ENCODE peak calls at places on chromosomes 4 and X, in seven cellular contexts. One of them, this sample, is unnamed.

GRCh38 chr4:17347445-17347844 is 164.4 kb downstream of the QDPR start:
- DNase-seq in memory B cell: no peak
- DNase-seq in mucosa of gallbladder: peak
- DNase-seq in stimulated activated CD8-positive, alpha-beta memory T cell treated with anti-CD3 and anti-CD28 coated beads, Interleukin-4, amount 100 ng/mL, for 4 hours: no peak
- DNase-seq in naive thymus-derived CD8-positive, alpha-beta T cell: peak
- DNase-seq in HCT116: peak
- DNase-seq in hepatic stellate cell: peak
- DNase-seq in this sample: no peak

GRCh38 chr4:127250577-127250976 is 382.2 kb upstream of the INTU start:
- DNase-seq in memory B cell: no peak
- DNase-seq in mucosa of gallbladder: no peak
- DNase-seq in stimulated activated CD8-positive, alpha-beta memory T cell treated with anti-CD3 and anti-CD28 coated beads, Interleukin-4, amount 100 ng/mL, for 4 hours: no peak
- DNase-seq in naive thymus-derived CD8-positive, alpha-beta T cell: no peak
- DNase-seq in HCT116: no peak
- DNase-seq in hepatic stellate cell: no peak
- DNase-seq in this sample: no peak

GRCh38 chr4:108651068-108651794 is 832 bp downstream of the OSTC start:
- DNase-seq in memory B cell: no peak
- DNase-seq in mucosa of gallbladder: no peak
- DNase-seq in stimulated activated CD8-positive, alpha-beta memory T cell treated with anti-CD3 and anti-CD28 coated beads, Interleukin-4, amount 100 ng/mL, for 4 hours: no peak
- DNase-seq in naive thymus-derived CD8-positive, alpha-beta T cell: no peak
- DNase-seq in HCT116: no peak
- DNase-seq in hepatic stellate cell: peak
- DNase-seq in this sample: no peak

GRCh38 chrX:139559383-139560042 is 29.0 kb downstream of the F9 start:
- DNase-seq in memory B cell: peak
- DNase-seq in mucosa of gallbladder: peak
- DNase-seq in stimulated activated CD8-positive, alpha-beta memory T cell treated with anti-CD3 and anti-CD28 coated beads, Interleukin-4, amount 100 ng/mL, for 4 hours: no peak
- DNase-seq in naive thymus-derived CD8-positive, alpha-beta T cell: peak
- DNase-seq in HCT116: peak
- DNase-seq in hepatic stellate cell: peak
- DNase-seq in this sample: no peak

GRCh38 chr4:2852481-2852881 is 8.8 kb downstream of the ADD1 start:
- DNase-seq in memory B cell: peak
- DNase-seq in mucosa of gallbladder: no peak
- DNase-seq in stimulated activated CD8-positive, alpha-beta memory T cell treated with anti-CD3 and anti-CD28 coated beads, Interleukin-4, amount 100 ng/mL, for 4 hours: no peak
- DNase-seq in naive thymus-derived CD8-positive, alpha-beta T cell: peak
- DNase-seq in HCT116: no peak
- DNase-seq in hepatic stellate cell: no peak
- DNase-seq in this sample: no peak

GRCh38 chrX:76148011-76148665 is 24.7 kb upstream of the PBDC1 start:
- DNase-seq in memory B cell: no peak
- DNase-seq in mucosa of gallbladder: no peak
- DNase-seq in stimulated activated CD8-positive, alpha-beta memory T cell treated with anti-CD3 and anti-CD28 coated beads, Interleukin-4, amount 100 ng/mL, for 4 hours: no peak
- DNase-seq in naive thymus-derived CD8-positive, alpha-beta T cell: peak
- DNase-seq in HCT116: no peak
- DNase-seq in hepatic stellate cell: no peak
- DNase-seq in this sample: no peak

GRCh38 chr4:84481077-84481878 is 17.8 kb downstream of the NKX6-1 start:
- DNase-seq in memory B cell: no peak
- DNase-seq in mucosa of gallbladder: no peak
- DNase-seq in stimulated activated CD8-positive, alpha-beta memory T cell treated with anti-CD3 and anti-CD28 coated beads, Interleukin-4, amount 100 ng/mL, for 4 hours: no peak
- DNase-seq in naive thymus-derived CD8-positive, alpha-beta T cell: no peak
- DNase-seq in HCT116: no peak
- DNase-seq in hepatic stellate cell: no peak
- DNase-seq in this sample: no peak

GRCh38 chrX:19926095-19926494 is 38.7 kb upstream of the SH3KBP1 start:
- DNase-seq in memory B cell: no peak
- DNase-seq in mucosa of gallbladder: no peak
- DNase-seq in stimulated activated CD8-positive, alpha-beta memory T cell treated with anti-CD3 and anti-CD28 coated beads, Interleukin-4, amount 100 ng/mL, for 4 hours: no peak
- DNase-seq in naive thymus-derived CD8-positive, alpha-beta T cell: no peak
- DNase-seq in HCT116: no peak
- DNase-seq in hepatic stellate cell: no peak
- DNase-seq in this sample: no peak

GRCh38 chr4:8130346-8131066 is 28.1 kb downstream of the ABLIM2 start:
- DNase-seq in memory B cell: no peak
- DNase-seq in mucosa of gallbladder: no peak
- DNase-seq in stimulated activated CD8-positive, alpha-beta memory T cell treated with anti-CD3 and anti-CD28 coated beads, Interleukin-4, amount 100 ng/mL, for 4 hours: no peak
- DNase-seq in naive thymus-derived CD8-positive, alpha-beta T cell: no peak
- DNase-seq in HCT116: no peak
- DNase-seq in hepatic stellate cell: no peak
- DNase-seq in this sample: no peak

GRCh38 chr4:16667464-16667863 is 231.0 kb downstream of the LDB2 start:
- DNase-seq in memory B cell: no peak
- DNase-seq in mucosa of gallbladder: no peak
- DNase-seq in stimulated activated CD8-positive, alpha-beta memory T cell treated with anti-CD3 and anti-CD28 coated beads, Interleukin-4, amount 100 ng/mL, for 4 hours: no peak
- DNase-seq in naive thymus-derived CD8-positive, alpha-beta T cell: no peak
- DNase-seq in HCT116: no peak
- DNase-seq in hepatic stellate cell: peak
- DNase-seq in this sample: no peak

GRCh38 chr4:6869944-6870343 is 39.7 kb upstream of the TBC1D14 start:
- DNase-seq in memory B cell: no peak
- DNase-seq in mucosa of gallbladder: no peak
- DNase-seq in stimulated activated CD8-positive, alpha-beta memory T cell treated with anti-CD3 and anti-CD28 coated beads, Interleukin-4, amount 100 ng/mL, for 4 hours: no peak
- DNase-seq in naive thymus-derived CD8-positive, alpha-beta T cell: no peak
- DNase-seq in HCT116: no peak
- DNase-seq in hepatic stellate cell: no peak
- DNase-seq in this sample: no peak

GRCh38 chr4:94533405-94534223 is 81.9 kb downstream of the PDLIM5 start:
- DNase-seq in memory B cell: no peak
- DNase-seq in mucosa of gallbladder: no peak
- DNase-seq in stimulated activated CD8-positive, alpha-beta memory T cell treated with anti-CD3 and anti-CD28 coated beads, Interleukin-4, amount 100 ng/mL, for 4 hours: no peak
- DNase-seq in naive thymus-derived CD8-positive, alpha-beta T cell: no peak
- DNase-seq in HCT116: no peak
- DNase-seq in hepatic stellate cell: no peak
- DNase-seq in this sample: no peak

GRCh38 chr4:78951862-78952472 is 12.7 kb upstream of the PAQR3 start:
- DNase-seq in memory B cell: peak
- DNase-seq in mucosa of gallbladder: no peak
- DNase-seq in stimulated activated CD8-positive, alpha-beta memory T cell treated with anti-CD3 and anti-CD28 coated beads, Interleukin-4, amount 100 ng/mL, for 4 hours: no peak
- DNase-seq in naive thymus-derived CD8-positive, alpha-beta T cell: peak
- DNase-seq in HCT116: peak
- DNase-seq in hepatic stellate cell: peak
- DNase-seq in this sample: peak

GRCh38 chrX:120452131-120452530 is 17.0 kb downstream of the LAMP2 start:
- DNase-seq in memory B cell: no peak
- DNase-seq in mucosa of gallbladder: no peak
- DNase-seq in stimulated activated CD8-positive, alpha-beta memory T cell treated with anti-CD3 and anti-CD28 coated beads, Interleukin-4, amount 100 ng/mL, for 4 hours: no peak
- DNase-seq in naive thymus-derived CD8-positive, alpha-beta T cell: peak
- DNase-seq in HCT116: no peak
- DNase-seq in hepatic stellate cell: peak
- DNase-seq in this sample: no peak

GRCh38 chr4:140099993-140100392 is 54.0 kb downstream of the MAML3 start:
- DNase-seq in memory B cell: no peak
- DNase-seq in mucosa of gallbladder: no peak
- DNase-seq in stimulated activated CD8-positive, alpha-beta memory T cell treated with anti-CD3 and anti-CD28 coated beads, Interleukin-4, amount 100 ng/mL, for 4 hours: no peak
- DNase-seq in naive thymus-derived CD8-positive, alpha-beta T cell: no peak
- DNase-seq in HCT116: no peak
- DNase-seq in hepatic stellate cell: no peak
- DNase-seq in this sample: no peak

GRCh38 chrX:56130436-56130835 is 101.7 kb upstream of the KLF8 start:
- DNase-seq in memory B cell: no peak
- DNase-seq in mucosa of gallbladder: no peak
- DNase-seq in stimulated activated CD8-positive, alpha-beta memory T cell treated with anti-CD3 and anti-CD28 coated beads, Interleukin-4, amount 100 ng/mL, for 4 hours: no peak
- DNase-seq in naive thymus-derived CD8-positive, alpha-beta T cell: no peak
- DNase-seq in HCT116: no peak
- DNase-seq in hepatic stellate cell: no peak
- DNase-seq in this sample: no peak

GRCh38 chr4:145933134-145933533 is 5.5 kb downstream of the ZNF827 start:
- DNase-seq in memory B cell: no peak
- DNase-seq in mucosa of gallbladder: no peak
- DNase-seq in stimulated activated CD8-positive, alpha-beta memory T cell treated with anti-CD3 and anti-CD28 coated beads, Interleukin-4, amount 100 ng/mL, for 4 hours: no peak
- DNase-seq in naive thymus-derived CD8-positive, alpha-beta T cell: no peak
- DNase-seq in HCT116: no peak
- DNase-seq in hepatic stellate cell: no peak
- DNase-seq in this sample: no peak

GRCh38 chr4:152606800-152607577 is 71.1 kb upstream of the FBXW7 start:
- DNase-seq in memory B cell: no peak
- DNase-seq in mucosa of gallbladder: no peak
- DNase-seq in stimulated activated CD8-positive, alpha-beta memory T cell treated with anti-CD3 and anti-CD28 coated beads, Interleukin-4, amount 100 ng/mL, for 4 hours: no peak
- DNase-seq in naive thymus-derived CD8-positive, alpha-beta T cell: no peak
- DNase-seq in HCT116: no peak
- DNase-seq in hepatic stellate cell: no peak
- DNase-seq in this sample: no peak

GRCh38 chr4:97867557-97868091 is 275.7 kb downstream of the STPG2 start:
- DNase-seq in memory B cell: no peak
- DNase-seq in mucosa of gallbladder: no peak
- DNase-seq in stimulated activated CD8-positive, alpha-beta memory T cell treated with anti-CD3 and anti-CD28 coated beads, Interleukin-4, amount 100 ng/mL, for 4 hours: no peak
- DNase-seq in naive thymus-derived CD8-positive, alpha-beta T cell: no peak
- DNase-seq in HCT116: no peak
- DNase-seq in hepatic stellate cell: no peak
- DNase-seq in this sample: no peak

GRCh38 chrX:97704881-97705280 is 821.2 kb downstream of the RPA4 start:
- DNase-seq in memory B cell: no peak
- DNase-seq in mucosa of gallbladder: no peak
- DNase-seq in stimulated activated CD8-positive, alpha-beta memory T cell treated with anti-CD3 and anti-CD28 coated beads, Interleukin-4, amount 100 ng/mL, for 4 hours: no peak
- DNase-seq in naive thymus-derived CD8-positive, alpha-beta T cell: no peak
- DNase-seq in HCT116: no peak
- DNase-seq in hepatic stellate cell: no peak
- DNase-seq in this sample: no peak

GRCh38 chr4:157025898-157026297 is 50.1 kb upstream of the GLRB start:
- DNase-seq in memory B cell: no peak
- DNase-seq in mucosa of gallbladder: no peak
- DNase-seq in stimulated activated CD8-positive, alpha-beta memory T cell treated with anti-CD3 and anti-CD28 coated beads, Interleukin-4, amount 100 ng/mL, for 4 hours: no peak
- DNase-seq in naive thymus-derived CD8-positive, alpha-beta T cell: no peak
- DNase-seq in HCT116: no peak
- DNase-seq in hepatic stellate cell: no peak
- DNase-seq in this sample: no peak

GRCh38 chr4:123361195-123361861 is 35.3 kb upstream of the SPRY1 start:
- DNase-seq in memory B cell: no peak
- DNase-seq in mucosa of gallbladder: no peak
- DNase-seq in stimulated activated CD8-positive, alpha-beta memory T cell treated with anti-CD3 and anti-CD28 coated beads, Interleukin-4, amount 100 ng/mL, for 4 hours: no peak
- DNase-seq in naive thymus-derived CD8-positive, alpha-beta T cell: no peak
- DNase-seq in HCT116: no peak
- DNase-seq in hepatic stellate cell: peak
- DNase-seq in this sample: no peak

GRCh38 chr4:138437263-138437851 is 195.2 kb upstream of the SLC7A11 start:
- DNase-seq in memory B cell: no peak
- DNase-seq in mucosa of gallbladder: no peak
- DNase-seq in stimulated activated CD8-positive, alpha-beta memory T cell treated with anti-CD3 and anti-CD28 coated beads, Interleukin-4, amount 100 ng/mL, for 4 hours: no peak
- DNase-seq in naive thymus-derived CD8-positive, alpha-beta T cell: no peak
- DNase-seq in HCT116: no peak
- DNase-seq in hepatic stellate cell: no peak
- DNase-seq in this sample: no peak

GRCh38 chr4:124070688-124071484 is 641.6 kb downstream of the ANKRD50 start:
- DNase-seq in memory B cell: no peak
- DNase-seq in mucosa of gallbladder: no peak
- DNase-seq in stimulated activated CD8-positive, alpha-beta memory T cell treated with anti-CD3 and anti-CD28 coated beads, Interleukin-4, amount 100 ng/mL, for 4 hours: no peak
- DNase-seq in naive thymus-derived CD8-positive, alpha-beta T cell: no peak
- DNase-seq in HCT116: no peak
- DNase-seq in hepatic stellate cell: no peak
- DNase-seq in this sample: no peak

GRCh38 chr4:140186651-140187315 is 32.8 kb upstream of the MAML3 start:
- DNase-seq in memory B cell: no peak
- DNase-seq in mucosa of gallbladder: peak
- DNase-seq in stimulated activated CD8-positive, alpha-beta memory T cell treated with anti-CD3 and anti-CD28 coated beads, Interleukin-4, amount 100 ng/mL, for 4 hours: no peak
- DNase-seq in naive thymus-derived CD8-positive, alpha-beta T cell: no peak
- DNase-seq in HCT116: peak
- DNase-seq in hepatic stellate cell: no peak
- DNase-seq in this sample: no peak

This sample was measured in CD4-positive, alpha-beta T cell.